ENCODE peak calls at places on chromosomes 3 and 15, in eight cellular contexts. X is left ventricle myocardium inferior, J is glutamatergic neuron, P is mesothelial cell of epicardium, Y is fibroblast of mammary gland, F is epithelial cell of proximal tubule, Q is esophagus squamous epithelium, Z is endothelial cell. E is an unnamed sample.

GRCh38 chr15:63054985-63055384 is 12.4 kb downstream of the TPM1 start:
- DNase-seq in J (no peak), Z (no peak), Q (no peak), F (no peak), P (no peak), X (no peak), Y (no peak), E (no peak)

GRCh38 chr15:63421433-63421832 is 39.8 kb upstream of the CA12 start:
- DNase-seq in Q (no peak), J (no peak), X (no peak), P (no peak), Z (no peak), Y (no peak), F (no peak), E (no peak)

GRCh38 chr15:66995257-66995656 is 70.1 kb upstream of the SMAD3 start:
- DNase-seq in Y (peak), J (no peak), X (no peak), Z (no peak), P (no peak), F (no peak), Q (no peak), E (no peak)

GRCh38 chr3:133662256-133662773 is 574 bp upstream of the TOPBP1 start:
- DNase-seq in Z (peak), F (no peak), Y (peak), P (no peak), J (no peak), X (no peak), Q (no peak), E (peak)

GRCh38 chr15:41557673-41558399 is 1.2 kb upstream of the TYRO3 start:
- DNase-seq in J (peak), Y (peak), X (peak), Q (no peak), F (no peak), Z (peak), P (peak), E (peak)

GRCh38 chr3:158845748-158846350 is 44.0 kb downstream of the MFSD1 start:
- DNase-seq in F (no peak), X (no peak), Z (peak), Y (peak), J (no peak), Q (no peak), P (no peak), E (peak)

GRCh38 chr3:141782386-141782932 is 19.3 kb downstream of the GRK7 start:
- DNase-seq in P (no peak), J (no peak), Z (no peak), X (no peak), Y (no peak), Q (no peak), F (no peak), E (no peak)

GRCh38 chr15:47718474-47719440 is 1.5 kb downstream of the SEMA6D start:
- DNase-seq in Z (peak), J (peak), Q (no peak), X (no peak), F (no peak), Y (no peak), P (no peak), E (peak)

GRCh38 chr3:49199244-49199899 is 28.0 kb downstream of the KLHDC8B start:
- DNase-seq in Q (no peak), Z (no peak), P (no peak), J (peak), F (no peak), Y (peak), X (peak), E (no peak)

GRCh38 chr3:49454457-49454856 is 15.6 kb upstream of the DAG1 start:
- DNase-seq in J (no peak), Y (no peak), P (no peak), Q (no peak), X (no peak), F (no peak), Z (no peak), E (peak)

GRCh38 chr3:182671942-182672341 is 121.4 kb upstream of the ATP11B start:
- DNase-seq in P (no peak), J (no peak), Y (peak), Z (no peak), F (no peak), X (no peak), Q (no peak), E (no peak)

GRCh38 chr3:16369885-16370284 is 104.9 kb downstream of the OXNAD1 start:
- DNase-seq in P (no peak), Z (no peak), X (no peak), Y (no peak), J (no peak), F (peak), Q (no peak), E (no peak)

GRCh38 chr3:18740631-18741583 is 315.8 kb upstream of the SATB1 start:
- DNase-seq in F (no peak), P (no peak), X (no peak), Z (no peak), Q (no peak), Y (no peak), J (no peak), E (peak)

GRCh38 chr15:63366451-63366850 is 15.2 kb downstream of the CA12 start:
- DNase-seq in Q (no peak), P (no peak), Z (no peak), Y (peak), F (no peak), J (no peak), X (no peak), E (no peak)

DNA sequence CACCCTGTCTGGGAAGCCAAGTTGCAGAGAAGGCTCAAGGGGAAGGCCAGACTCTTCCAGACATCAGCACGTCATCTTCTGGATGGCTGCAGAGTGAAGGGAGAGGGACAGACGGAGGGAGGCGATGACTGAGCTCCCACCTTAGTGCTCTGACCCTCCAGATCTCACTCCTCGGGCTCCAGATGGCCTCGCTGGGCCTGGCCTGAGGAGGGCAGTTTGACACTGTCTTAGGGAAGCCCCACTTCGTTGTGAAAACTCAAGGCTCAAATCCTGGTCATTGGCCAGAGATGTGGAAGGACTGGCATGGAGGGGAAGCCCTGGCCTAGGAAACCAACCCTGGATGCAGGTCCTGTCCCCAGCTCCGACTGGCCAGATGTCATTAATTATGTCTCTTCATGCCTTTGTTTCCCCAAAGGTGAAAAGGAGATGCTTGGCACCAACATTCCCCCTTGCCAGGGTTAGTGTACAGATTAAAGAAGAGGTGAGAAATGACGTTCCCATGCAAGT is 70.4 kb downstream of the ADCY5 start:
- DNase-seq in F (no peak), X (no peak), Y (no peak), J (no peak), Z (no peak), P (no peak), Q (no peak), E (no peak)
- TF ChIP-seq CTCF in F (no peak), X (no peak), Y (no peak), J (no peak), Z (no peak), P (no peak), Q (no peak), E (no peak)

DNA sequence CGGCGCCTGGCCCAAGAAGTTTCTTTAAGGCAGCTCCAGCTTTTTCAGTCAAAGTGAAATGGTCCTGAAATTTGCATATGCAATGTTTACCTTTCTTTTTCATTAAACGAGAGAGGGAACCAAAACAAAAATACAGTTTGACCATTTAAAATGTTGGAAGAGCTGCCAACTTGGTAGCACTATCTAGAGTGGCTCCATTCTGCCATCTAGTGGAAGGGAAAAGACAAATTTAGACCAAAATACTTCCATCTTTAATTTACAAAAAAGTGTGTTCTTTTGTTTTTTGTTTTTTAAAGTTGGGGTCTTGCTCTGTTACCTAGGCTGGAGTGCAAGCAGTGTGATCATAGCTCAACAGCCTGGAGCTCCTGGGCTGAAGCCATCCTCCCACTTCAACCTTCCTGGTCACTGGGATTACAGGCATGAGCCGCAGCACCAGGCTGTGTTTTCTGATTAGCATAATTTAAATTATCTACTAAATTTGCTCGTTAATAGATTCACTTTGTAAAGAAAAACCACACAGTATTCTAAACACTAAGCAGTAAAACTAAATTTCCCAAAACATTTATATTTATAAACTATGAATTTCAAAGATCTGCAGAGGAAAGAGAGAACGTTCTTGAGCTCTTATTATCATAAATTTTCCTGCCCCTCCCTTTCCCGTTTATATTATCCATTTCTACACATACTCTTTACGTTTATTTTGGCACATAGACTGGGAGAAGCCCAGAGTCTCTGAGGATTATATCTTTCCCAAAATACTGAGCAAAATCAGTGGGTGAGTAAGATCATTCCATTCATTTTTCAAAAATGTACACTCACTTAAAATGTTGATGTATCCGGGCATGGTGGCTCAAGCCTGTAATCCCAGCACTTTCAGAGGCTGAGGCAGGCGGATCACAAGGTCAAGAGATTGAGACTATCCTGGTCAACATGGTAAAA is 15.4 kb upstream of the RFC4 start:
- DNase-seq in Y (peak), Z (peak), F (no peak), Q (no peak), J (no peak), X (no peak), P (no peak), E (peak)
- TF ChIP-seq CTCF in Y (peak), Z (peak), F (peak), Q (peak), J (peak), X (peak), P (peak), E (peak)

DNA sequence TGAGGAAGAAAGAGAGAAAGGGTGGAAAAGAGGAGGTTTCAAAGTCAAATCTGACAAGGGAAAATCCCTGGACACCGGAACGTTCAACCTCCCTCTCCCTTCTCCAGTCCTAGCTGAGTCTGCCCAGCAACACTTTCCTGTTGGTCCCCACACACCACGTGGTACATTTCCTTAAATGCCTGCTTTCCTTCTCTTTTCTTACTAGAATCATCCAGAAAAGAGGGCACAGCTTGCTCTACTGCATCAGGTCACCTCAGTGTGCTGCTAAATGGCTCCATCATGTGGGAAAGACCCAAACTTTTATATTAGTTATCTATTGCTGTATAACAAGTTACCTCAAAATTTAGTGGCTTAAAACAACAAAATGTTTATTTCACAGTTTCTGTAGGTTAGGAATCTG is 181.2 kb downstream of the NECTIN3 start:
- DNase-seq in J (no peak), Y (peak), Z (no peak), F (peak), P (no peak), X (no peak), Q (no peak), E (no peak)
- TF ChIP-seq CTCF in J (no peak), Y (peak), Z (no peak), F (peak), P (no peak), X (no peak), Q (no peak), E (no peak)

GRCh38 chr15:76285241-76285825 is 25.9 kb downstream of the ETFA start:
- DNase-seq in J (no peak), X (no peak), P (no peak), Q (no peak), F (no peak), Y (peak), Z (peak), E (no peak)
- TF ChIP-seq CTCF in J (peak), X (peak), P (peak), Q (peak), F (peak), Y (peak), Z (peak), E (peak)

GRCh38 chr3:123161167-123161566 is 40.6 kb upstream of the SEC22A start:
- DNase-seq in J (no peak), X (no peak), Q (no peak), P (no peak), Z (no peak), Y (no peak), F (no peak), E (no peak)
- TF ChIP-seq CTCF in J (no peak), X (no peak), Q (no peak), P (no peak), Z (no peak), Y (no peak), F (peak), E (no peak)

DNA sequence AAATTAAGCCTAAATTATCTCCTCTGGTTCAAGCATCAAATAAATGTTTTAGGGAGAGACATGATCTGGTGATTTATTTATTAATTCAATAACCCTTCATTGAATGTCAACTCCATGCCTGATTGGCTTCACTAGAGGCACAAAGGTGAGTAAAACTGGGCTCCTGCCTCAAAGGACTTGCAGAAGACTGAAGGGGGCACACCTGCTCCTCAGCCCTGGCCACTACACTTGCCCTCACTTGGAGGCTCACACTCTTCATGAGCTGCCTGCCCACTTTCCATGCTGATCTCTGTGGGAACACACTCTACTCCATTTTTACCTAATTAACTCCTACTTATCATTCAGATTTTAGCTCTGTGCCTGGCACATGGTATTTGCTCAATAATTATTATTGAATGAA is 84.4 kb upstream of the KCNMB2 start:
- DNase-seq in P (no peak), Y (no peak), J (no peak), F (no peak), Q (no peak), Z (no peak), X (no peak), E (no peak)
- TF ChIP-seq CTCF in P (no peak), Y (no peak), J (no peak), F (no peak), Q (no peak), Z (no peak), X (no peak), E (no peak)

DNA sequence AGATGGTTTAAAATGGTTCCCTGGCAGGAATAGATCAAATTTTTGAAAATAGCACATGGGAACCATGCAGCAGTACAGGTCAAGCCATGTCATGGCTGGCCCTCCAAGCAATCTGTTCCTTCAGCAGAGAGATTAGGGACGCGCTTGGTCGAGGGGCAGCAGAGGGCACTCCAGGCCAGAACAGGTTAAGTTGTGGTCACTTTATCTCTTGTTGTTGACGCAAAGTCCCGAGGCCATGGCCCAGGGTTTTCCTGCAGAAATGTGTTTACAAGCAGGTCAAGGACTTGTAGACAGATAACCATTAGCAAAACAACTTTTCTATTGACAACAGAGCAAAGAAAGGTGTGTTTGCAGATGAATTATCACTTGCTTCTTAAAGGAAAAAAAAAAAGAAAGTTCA is 570.0 kb upstream of the NR2F2 start:
- DNase-seq in P (no peak), X (no peak), J (peak), Z (peak), Q (no peak), Y (peak), F (no peak), E (no peak)
- TF ChIP-seq CTCF in P (no peak), X (no peak), J (no peak), Z (no peak), Q (no peak), Y (no peak), F (peak), E (peak)

DNA sequence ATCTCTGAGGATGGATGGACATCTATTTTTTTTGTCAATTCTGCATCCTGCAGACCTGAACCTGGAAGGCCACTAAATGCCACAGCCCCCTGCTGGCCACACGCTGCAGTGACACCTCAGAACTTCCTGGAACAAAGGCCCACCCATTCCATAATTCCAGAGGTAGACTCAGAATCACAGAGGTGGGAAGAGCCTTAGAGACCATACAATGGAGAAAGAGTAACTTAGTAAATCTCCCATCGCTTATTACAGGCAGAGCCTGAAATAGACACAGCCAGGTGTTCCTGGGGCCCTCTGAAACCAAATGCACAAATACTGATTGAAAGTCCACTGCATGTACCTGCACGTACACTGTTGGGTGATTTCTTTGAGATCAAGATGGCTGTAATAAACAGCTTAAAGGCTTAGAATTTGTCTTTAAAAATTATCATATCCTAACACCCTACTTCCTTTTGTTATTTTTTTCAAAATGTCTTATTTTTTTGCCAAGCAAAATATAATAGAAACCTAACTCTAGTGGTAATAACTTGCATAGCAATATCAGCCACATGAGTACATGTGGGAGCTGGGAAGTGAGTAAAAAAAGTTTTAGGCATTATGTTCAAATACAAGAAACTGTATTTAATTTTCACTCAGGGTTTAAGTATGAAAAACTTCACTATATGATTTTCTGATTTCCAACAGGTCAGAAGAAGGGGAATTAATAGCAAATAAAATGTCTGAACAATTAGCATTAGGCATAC is 62.7 kb downstream of the EOMES start:
- DNase-seq in Y (peak), Q (no peak), J (peak), X (peak), P (no peak), Z (peak), F (no peak), E (peak)
- TF ChIP-seq CTCF in Y (peak), Q (peak), J (peak), X (peak), P (peak), Z (peak), F (peak), E (peak)

GRCh38 chr3:134928819-134929218 is 133.8 kb downstream of the EPHB1 start:
- DNase-seq in Z (no peak), F (no peak), J (no peak), Q (no peak), X (no peak), P (no peak), Y (no peak), E (no peak)
- TF ChIP-seq CTCF in Z (no peak), F (no peak), J (no peak), Q (no peak), X (no peak), P (no peak), Y (no peak), E (no peak)